ENCODE peak calls at places on chromosomes 7 and 10, in seven cellular contexts. E, X, P, S, B, M and L are unnamed samples.
A peak's percentile ranks its signal among the peaks of the same experiment; 100 is the strongest.

GRCh38 chr7:37833107-37833817 is 15.1 kb upstream of the NME8 start:
- DNase-seq in B (peak; percentile 38), E (peak; percentile 18), M (peak; percentile 60), X (peak; percentile 22), P (peak; percentile 47), S (no peak), L (no peak)

GRCh38 chr7:74141705-74142104 is 32.5 kb upstream of the EIF4H start:
- DNase-seq in P (no peak), X (no peak), S (no peak), E (no peak), M (no peak), B (peak; percentile 18), L (no peak)

GRCh38 chr10:15427836-15428414 is 56.8 kb upstream of the FAM171A1 start:
- DNase-seq in M (no peak), S (peak; percentile 12), E (no peak), P (no peak), B (peak; percentile 14), X (peak; percentile 67), L (no peak)

GRCh38 chr10:22823109-22823508 is 104.7 kb upstream of the ARMC3 start:
- DNase-seq in E (no peak), P (no peak), B (no peak), S (peak; percentile 87), M (no peak), X (peak; percentile 84), L (no peak)

GRCh38 chr7:121288894-121289293 is 39.9 kb upstream of the WNT16 start:
- DNase-seq in E (no peak), B (no peak), P (no peak), X (peak; percentile 91), S (no peak), M (no peak), L (no peak)

GRCh38 chr7:30027065-30027456 is 559 bp upstream of the FKBP14 start:
- DNase-seq in M (no peak), E (no peak), B (peak; percentile 61), X (no peak), P (no peak), S (no peak), L (no peak)

GRCh38 chr7:33418251-33418701 is 288.9 kb downstream of the BBS9 start:
- DNase-seq in B (no peak), E (no peak), X (peak; percentile 88), S (no peak), P (no peak), M (no peak), L (no peak)

GRCh38 chr10:33006342-33006887 is 48.4 kb upstream of the ITGB1 start:
- DNase-seq in E (no peak), X (no peak), P (no peak), M (no peak), S (no peak), B (no peak), L (no peak)

GRCh38 chr10:131511391-131511790 is 199.9 kb upstream of the TCERG1L start:
- DNase-seq in M (no peak), X (no peak), P (no peak), S (no peak), B (no peak), E (no peak), L (no peak)

GRCh38 chr7:123131140-123131539 is 68.6 kb downstream of the SLC13A1 start:
- DNase-seq in B (no peak), M (no peak), E (no peak), S (no peak), P (no peak), X (no peak), L (no peak)
- TF ChIP-seq CTCF in B (peak; percentile 71), M (no peak), E (no peak), S (no peak), P (no peak), X (peak; percentile 18), L (no peak)

DNA sequence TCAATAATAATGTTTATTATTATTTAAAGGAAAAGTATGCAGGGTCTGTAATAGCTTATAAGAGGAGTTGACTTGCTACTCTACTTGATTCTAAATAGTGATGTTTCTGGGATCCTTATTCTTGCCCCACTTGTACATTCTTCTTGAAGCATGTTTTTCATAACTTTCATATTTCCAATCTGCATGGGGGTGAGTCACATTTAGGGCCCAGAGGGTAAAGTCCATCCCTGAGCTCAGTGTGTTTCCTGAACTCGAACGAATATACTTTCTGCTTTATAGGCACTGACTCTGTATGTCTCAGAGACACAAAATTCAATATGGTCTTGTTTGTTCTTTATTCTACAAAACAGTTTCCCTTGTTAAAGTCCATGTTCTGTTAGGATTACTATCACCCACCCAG is 61.0 kb upstream of the SMIM30 start:
- DNase-seq in X (no peak), E (no peak), B (no peak), P (no peak), S (no peak), M (no peak), L (no peak)
- TF ChIP-seq CTCF in X (no peak), E (no peak), B (no peak), P (no peak), S (no peak), M (no peak), L (no peak)

GRCh38 chr10:35600193-35600592 is 4.9 kb upstream of the GJD4 start:
- DNase-seq in X (no peak), M (no peak), E (no peak), P (no peak), S (no peak), B (no peak), L (no peak)

GRCh38 chr10:35592421-35592820 is 12.7 kb upstream of the GJD4 start:
- DNase-seq in P (no peak), M (no peak), S (no peak), B (no peak), E (no peak), X (no peak), L (no peak)

GRCh38 chr10:35595106-35595505 is 10.0 kb upstream of the GJD4 start:
- DNase-seq in M (no peak), P (no peak), S (no peak), X (no peak), E (no peak), B (no peak), L (no peak)

GRCh38 chr10:35594115-35594849 is 10.9 kb upstream of the GJD4 start:
- DNase-seq in P (no peak), S (no peak), E (no peak), M (no peak), X (no peak), B (no peak), L (no peak)

DNA sequence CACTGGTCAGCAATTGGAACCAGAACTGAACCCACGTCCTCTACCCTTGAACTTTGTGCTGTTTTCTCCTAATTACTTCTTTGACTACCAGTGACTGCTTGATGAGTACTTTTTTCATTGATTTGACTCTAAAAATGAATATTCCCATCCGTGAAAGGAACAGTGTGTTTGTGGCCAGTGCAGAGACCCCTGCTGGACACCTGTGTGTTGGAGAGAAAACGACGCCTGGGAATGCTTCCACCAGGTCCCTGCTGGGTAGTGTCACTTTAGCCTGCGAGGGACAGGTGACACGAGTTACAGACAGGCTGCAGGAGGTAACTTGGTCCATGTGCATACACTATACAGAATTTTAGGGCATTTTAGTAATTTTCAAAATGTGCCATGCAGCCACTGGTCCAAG is 6.8 kb upstream of the GJD4 start:
- DNase-seq in E (no peak), P (no peak), B (no peak), S (no peak), M (no peak), X (no peak), L (no peak)
- TF ChIP-seq CTCF in E (no peak), P (peak; percentile 47), B (peak; percentile 50), S (peak; percentile 59), M (peak; percentile 18), X (peak; percentile 59), L (no peak)

GRCh38 chr7:142784096-142784495 is 13.3 kb downstream of the PRSS2 start:
- DNase-seq in E (no peak), B (peak; percentile 39), P (no peak), S (no peak), X (no peak), M (no peak), L (no peak)
- TF ChIP-seq CTCF in E (no peak), B (peak; percentile 50), P (no peak), S (peak; percentile 5), X (no peak), M (no peak), L (no peak)

GRCh38 chr7:117990834-117991233 is 117.6 kb upstream of the CTTNBP2 start:
- DNase-seq in M (no peak), E (no peak), P (no peak), S (no peak), X (no peak), B (no peak), L (no peak)

GRCh38 chr7:117992635-117993034 is 119.4 kb upstream of the CTTNBP2 start:
- DNase-seq in M (no peak), E (no peak), P (no peak), X (no peak), B (no peak), S (no peak), L (no peak)

GRCh38 chr7:117995850-117996650 is 122.8 kb upstream of the CTTNBP2 start:
- DNase-seq in B (no peak), X (peak; percentile 47), E (no peak), M (no peak), P (no peak), S (no peak), L (no peak)

GRCh38 chr7:117997862-117998825 is 124.9 kb upstream of the CTTNBP2 start:
- DNase-seq in X (peak; percentile 84), S (no peak), B (no peak), P (no peak), M (no peak), E (no peak), L (no peak)

DNA sequence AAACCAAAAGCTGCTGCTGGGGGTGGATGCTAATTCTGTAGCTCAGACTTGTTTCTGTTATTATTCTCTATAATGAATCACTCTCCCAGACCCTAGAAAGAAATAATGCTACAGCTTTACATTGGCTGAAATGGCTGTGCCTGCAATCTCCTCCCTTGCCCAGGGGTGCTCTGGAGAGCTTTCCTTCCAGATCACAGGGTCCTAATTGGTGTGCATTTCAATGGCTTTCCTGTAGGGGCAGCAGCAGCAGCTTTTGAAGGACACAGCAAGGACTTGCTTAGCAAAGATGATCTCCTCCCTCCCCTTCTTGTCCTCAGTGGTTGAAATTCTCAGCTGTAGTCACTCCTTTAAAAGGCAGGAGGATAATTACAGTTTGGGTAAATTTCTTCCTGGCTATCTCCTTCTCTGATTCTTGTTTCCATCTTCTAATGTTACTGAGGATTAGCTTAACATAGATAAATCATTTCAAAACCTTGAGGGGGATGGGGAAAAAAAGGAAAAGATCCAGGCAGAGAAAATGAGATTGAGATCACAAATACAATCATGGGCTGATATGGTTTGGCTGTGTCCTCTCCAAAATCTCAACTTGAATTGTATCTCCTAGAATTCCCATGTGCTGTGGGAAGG is 120.2 kb upstream of the CTTNBP2 start:
- DNase-seq in P (peak; percentile 33), M (no peak), S (no peak), X (peak; percentile 51), E (no peak), B (peak; percentile 39), L (no peak)
- TF ChIP-seq CTCF in P (peak; percentile 66), M (peak; percentile 20), S (peak; percentile 33), X (peak; percentile 63), E (no peak), B (peak; percentile 72), L (no peak)

GRCh38 chr7:4216016-4216415 is 466.1 kb upstream of the FOXK1 start:
- DNase-seq in M (no peak), S (no peak), B (no peak), E (no peak), P (no peak), X (no peak), L (no peak)
- TF ChIP-seq CTCF in M (no peak), S (no peak), B (no peak), E (no peak), P (no peak), X (no peak), L (no peak)

GRCh38 chr10:3172446-3173172 is at the start of gene PITRM1:
- DNase-seq in E (peak; percentile 97), S (peak; percentile 91), B (peak; percentile 98), P (peak; percentile 96), M (peak; percentile 99), X (peak; percentile 100), L (peak; percentile 93)
- TF ChIP-seq CTCF in E (no peak), S (no peak), B (no peak), P (no peak), M (no peak), X (no peak), L (no peak)